ENCODE peak calls at places on chromosomes 6 and 20, in eight cellular contexts. W is HCEC 1CT, P is T follicular helper cell, B is epithelial cell of esophagus, H is AG04450, O is GM13976, U is astrocyte of the spinal cord, R is tibial artery. F is an unnamed sample.

GRCh38 chr6:109002100-109002697 is 92.4 kb downstream of the SESN1 start:
- DNase-seq in U (no peak), R (no peak), P (no peak), B (peak; percentile 84), H (no peak), W (peak; percentile 67), O (no peak), F (no peak)

GRCh38 chr6:40755046-40755681 is 168.0 kb upstream of the LRFN2 start:
- DNase-seq in B (peak; percentile 28), O (no peak), U (peak; percentile 50), W (no peak), H (peak; percentile 13), R (no peak), P (no peak), F (no peak)

GRCh38 chr20:32621071-32621913 is 36.2 kb upstream of the NOL4L start:
- DNase-seq in O (peak; percentile 75), B (no peak), U (no peak), H (no peak), W (no peak), P (no peak), R (no peak), F (no peak)

GRCh38 chr6:57822896-57823358 is 505.5 kb downstream of the PRIM2 start:
- DNase-seq in P (no peak), B (peak; percentile 77), H (no peak), O (no peak), R (no peak), W (no peak), U (peak; percentile 12), F (peak; percentile 72)

GRCh38 chr20:7722564-7722963 is 217.7 kb downstream of the HAO1 start:
- DNase-seq in P (no peak), O (no peak), R (no peak), H (no peak), U (peak; percentile 30), W (no peak), B (no peak), F (no peak)

GRCh38 chr20:56418385-56418861 is 6.4 kb downstream of the CASS4 start:
- DNase-seq in H (no peak), P (no peak), W (no peak), B (no peak), O (no peak), U (no peak), R (no peak), F (no peak)

GRCh38 chr20:2602046-2602735 is 50.2 kb upstream of the NOP56 start:
- DNase-seq in W (no peak), R (no peak), O (no peak), B (peak; percentile 56), H (no peak), P (no peak), U (no peak), F (no peak)

GRCh38 chr6:4805553-4806307 is 29.5 kb downstream of the CDYL start:
- DNase-seq in W (peak; percentile 19), P (no peak), R (peak; percentile 72), O (no peak), U (peak; percentile 39), B (peak; percentile 76), H (no peak), F (no peak)